ENCODE peak calls at places on chromosome 5, in ten cellular contexts. H is T47D; K is GM12891; T is fibroblast of the aortic adventitia; F is substantia nigra; B is activated CD4-positive, alpha-beta T cell treated with anti-CD3 and anti-CD28 coated beads for 48 hours; D is CD8-positive, alpha-beta memory T cell; Z is activated CD8-positive, alpha-beta memory T cell treated with anti-CD3 and anti-CD28 coated beads for 1 hour; V is neural progenitor cell; Q is B cell. E is an unnamed sample.

GRCh38 chr5:66193419-66193818 is 49.3 kb downstream of the SREK1 start:
- DNase-seq in H (no peak), K (no peak), T (no peak), F (no peak), B (no peak), D (no peak), Z (no peak), V (no peak), Q (no peak), E (no peak)

GRCh38 chr5:133869675-133869978 is 98.8 kb downstream of the C5orf15 start:
- DNase-seq in H (no peak), K (no peak), T (no peak), F (peak; percentile 8), B (no peak), D (no peak), Z (no peak), V (no peak), Q (no peak), E (no peak)

GRCh38 chr5:9149988-9150387 is 395.9 kb downstream of the SEMA5A start:
- DNase-seq in H (no peak), K (no peak), T (peak; percentile 53), F (no peak), B (no peak), D (no peak), Z (no peak), V (no peak), Q (no peak), E (no peak)

GRCh38 chr5:56596154-56596553 is 219.2 kb upstream of the MAP3K1 start:
- DNase-seq in H (no peak), K (no peak), T (no peak), F (no peak), B (no peak), D (no peak), Z (no peak), V (no peak), Q (no peak), E (no peak)

GRCh38 chr5:180333661-180334060 is 19.5 kb downstream of the GFPT2 start:
- DNase-seq in H (no peak), K (no peak), T (peak; percentile 85), F (no peak), B (no peak), D (no peak), Z (no peak), V (no peak), Q (no peak), E (no peak)

GRCh38 chr5:15995206-15996052 is 184.2 kb downstream of the MARCHF11 start:
- DNase-seq in H (peak; percentile 16), K (no peak), T (peak; percentile 72), F (no peak), B (no peak), D (no peak), Z (no peak), V (peak; percentile 57), Q (no peak), E (no peak)

GRCh38 chr5:135534609-135535419 is 950 bp downstream of the NEUROG1 start:
- DNase-seq in H (no peak), K (no peak), T (no peak), F (no peak), B (no peak), D (no peak), Z (no peak), V (peak; percentile 83), Q (no peak), E (no peak)

GRCh38 chr5:93249651-93250289 is 331.2 kb downstream of the NR2F1-AS1 start:
- DNase-seq in H (no peak), K (no peak), T (peak; percentile 71), F (no peak), B (no peak), D (no peak), Z (no peak), V (no peak), Q (no peak), E (no peak)

GRCh38 chr5:95223859-95224258 is 61.0 kb downstream of the MCTP1 start:
- DNase-seq in H (no peak), K (no peak), T (no peak), F (no peak), B (no peak), D (no peak), Z (no peak), V (no peak), Q (no peak), E (no peak)

GRCh38 chr5:169870221-169870620 is 110.1 kb downstream of the INSYN2B start:
- DNase-seq in H (no peak), K (no peak), T (peak; percentile 88), F (no peak), B (no peak), D (no peak), Z (no peak), V (no peak), Q (no peak), E (no peak)

GRCh38 chr5:134003064-134003956 is 1.5 kb downstream of the VDAC1 start:
- DNase-seq in H (no peak), K (no peak), T (no peak), F (no peak), B (peak; percentile 66), D (peak; percentile 31), Z (no peak), V (no peak), Q (no peak), E (no peak)

GRCh38 chr5:151058891-151059611 is 21.8 kb downstream of the TNIP1 start:
- DNase-seq in H (no peak), K (no peak), T (no peak), F (no peak), B (no peak), D (no peak), Z (no peak), V (no peak), Q (peak; percentile 46), E (no peak)

GRCh38 chr5:122195784-122196394 is 66.5 kb downstream of the ZNF474 start:
- DNase-seq in H (peak; percentile 21), K (no peak), T (peak; percentile 74), F (no peak), B (no peak), D (no peak), Z (no peak), V (peak; percentile 74), Q (peak; percentile 1), E (peak; percentile 5)

GRCh38 chr5:134143964-134144941 is 29.8 kb downstream of the TCF7 start:
- DNase-seq in H (no peak), K (no peak), T (no peak), F (no peak), B (no peak), D (no peak), Z (no peak), V (no peak), Q (no peak), E (no peak)

GRCh38 chr5:109455598-109456096 is 45.9 kb upstream of the PJA2 start:
- DNase-seq in H (no peak), K (peak; percentile 29), T (peak; percentile 99), F (peak; percentile 6), B (peak; percentile 31), D (no peak), Z (no peak), V (no peak), Q (no peak), E (no peak)

GRCh38 chr5:107808671-107809137 is 138.0 kb upstream of the EFNA5 start:
- DNase-seq in H (no peak), K (no peak), T (no peak), F (no peak), B (no peak), D (no peak), Z (no peak), V (peak; percentile 94), Q (no peak), E (no peak)

GRCh38 chr5:134374234-134374633 is 2.9 kb downstream of the UBE2B start:
- DNase-seq in H (peak; percentile 23), K (no peak), T (no peak), F (no peak), B (no peak), D (no peak), Z (no peak), V (no peak), Q (no peak), E (no peak)

GRCh38 chr5:89351975-89352374 is 469.0 kb upstream of the MEF2C start:
- DNase-seq in H (no peak), K (no peak), T (peak; percentile 24), F (no peak), B (no peak), D (no peak), Z (no peak), V (no peak), Q (no peak), E (no peak)

GRCh38 chr5:154318691-154319090 is 127.1 kb upstream of the SAP30L start:
- DNase-seq in H (no peak), K (no peak), T (no peak), F (no peak), B (no peak), D (no peak), Z (no peak), V (no peak), Q (no peak), E (no peak)

GRCh38 chr5:139392324-139392677 is 2.6 kb upstream of the MZB1 start:
- DNase-seq in H (no peak), K (no peak), T (no peak), F (no peak), B (no peak), D (no peak), Z (no peak), V (no peak), Q (no peak), E (no peak)

GRCh38 chr5:133511653-133512235 is 100.6 kb downstream of the FSTL4 start:
- DNase-seq in H (no peak), K (no peak), T (no peak), F (no peak), B (no peak), D (no peak), Z (no peak), V (no peak), Q (no peak), E (no peak)

GRCh38 chr5:71533142-71533541 is 54.0 kb upstream of the MCCC2 start:
- DNase-seq in H (no peak), K (no peak), T (peak; percentile 58), F (no peak), B (no peak), D (no peak), Z (no peak), V (no peak), Q (no peak), E (no peak)

E was measured in cerebellar nuclear complex.